ENCODE peak calls at places on chromosomes 3 and 15, in four cellular contexts. One of them, this sample, is unnamed.

GRCh38 chr3:109806929-109807328 is 469.6 kb upstream of the DPPA4 start:
- DNase-seq in GM12878: no peak
- DNase-seq in K562: peak
- DNase-seq in GM12891: no peak
- DNase-seq in this sample: peak

GRCh38 chr15:66498501-66499386 is 1.2 kb upstream of the SNAPC5 start:
- DNase-seq in GM12878: no peak
- DNase-seq in K562: peak
- DNase-seq in GM12891: no peak
- DNase-seq in this sample: no peak

GRCh38 chr3:46849686-46850467 is 13.4 kb downstream of the MYL3 start:
- DNase-seq in GM12878: no peak
- DNase-seq in K562: no peak
- DNase-seq in GM12891: no peak
- DNase-seq in this sample: no peak

GRCh38 chr15:85854345-85855097 is 59.8 kb upstream of the KLHL25 start:
- DNase-seq in GM12878: no peak
- DNase-seq in K562: peak
- DNase-seq in GM12891: peak
- DNase-seq in this sample: peak

GRCh38 chr3:191331443-191331842 is 1.1 kb upstream of the UTS2B start:
- DNase-seq in GM12878: no peak
- DNase-seq in K562: no peak
- DNase-seq in GM12891: no peak
- DNase-seq in this sample: no peak

GRCh38 chr3:11845661-11846060 is 1.0 kb downstream of the TAMM41 start:
- DNase-seq in GM12878: no peak
- DNase-seq in K562: peak
- DNase-seq in GM12891: no peak
- DNase-seq in this sample: no peak

GRCh38 chr3:47871389-47871788 is 68.5 kb downstream of the DHX30 start:
- DNase-seq in GM12878: no peak
- DNase-seq in K562: peak
- DNase-seq in GM12891: no peak
- DNase-seq in this sample: no peak

GRCh38 chr3:117443014-117443413 is 733.4 kb downstream of the TUSC7 start:
- DNase-seq in GM12878: no peak
- DNase-seq in K562: no peak
- DNase-seq in GM12891: no peak
- DNase-seq in this sample: no peak

GRCh38 chr15:52329980-52330379 is 34.4 kb upstream of the MYO5C start:
- DNase-seq in GM12878: no peak
- DNase-seq in K562: no peak
- DNase-seq in GM12891: no peak
- DNase-seq in this sample: no peak

GRCh38 chr15:90024406-90024805 is 23.3 kb downstream of the ZNF710 start:
- DNase-seq in GM12878: no peak
- DNase-seq in K562: no peak
- DNase-seq in GM12891: no peak
- DNase-seq in this sample: no peak

GRCh38 chr15:59197459-59197858 is 9.2 kb upstream of the LDHAL6B start:
- DNase-seq in GM12878: no peak
- DNase-seq in K562: no peak
- DNase-seq in GM12891: no peak
- DNase-seq in this sample: no peak

GRCh38 chr15:68819451-68820204 is 1.1 kb downstream of the ANP32A start:
- DNase-seq in GM12878: no peak
- DNase-seq in K562: peak
- DNase-seq in GM12891: no peak
- DNase-seq in this sample: no peak

GRCh38 chr15:93703092-93703785 is 528.1 kb upstream of the MCTP2 start:
- DNase-seq in GM12878: no peak
- DNase-seq in K562: no peak
- DNase-seq in GM12891: no peak
- DNase-seq in this sample: no peak

GRCh38 chr15:84914351-84914750 is 29.9 kb downstream of the SLC28A1 start:
- DNase-seq in GM12878: no peak
- DNase-seq in K562: no peak
- DNase-seq in GM12891: no peak
- DNase-seq in this sample: no peak

GRCh38 chr3:46924921-46925584 is 47.5 kb downstream of the PTH1R start:
- DNase-seq in GM12878: no peak
- DNase-seq in K562: no peak
- DNase-seq in GM12891: no peak
- DNase-seq in this sample: no peak

GRCh38 chr15:51283026-51283425 is 55.4 kb downstream of the CYP19A1 start:
- DNase-seq in GM12878: peak
- DNase-seq in K562: no peak
- DNase-seq in GM12891: no peak
- DNase-seq in this sample: no peak

GRCh38 chr3:126180477-126181397 is at the start of gene ALDH1L1:
- DNase-seq in GM12878: no peak
- DNase-seq in K562: no peak
- DNase-seq in GM12891: no peak
- DNase-seq in this sample: no peak

GRCh38 chr15:96331942-96332853 is 1.7 kb downstream of the NR2F2 start:
- DNase-seq in GM12878: no peak
- DNase-seq in K562: peak
- DNase-seq in GM12891: no peak
- DNase-seq in this sample: peak

GRCh38 chr3:73520931-73521461 is 103.7 kb downstream of the PDZRN3 start:
- DNase-seq in GM12878: no peak
- DNase-seq in K562: no peak
- DNase-seq in GM12891: no peak
- DNase-seq in this sample: no peak

GRCh38 chr3:49006591-49007067 is 562 bp upstream of the WDR6 start:
- DNase-seq in GM12878: no peak
- DNase-seq in K562: no peak
- DNase-seq in GM12891: no peak
- DNase-seq in this sample: no peak

GRCh38 chr3:46970391-46971091 is 6.0 kb downstream of the CCDC12 start:
- DNase-seq in GM12878: no peak
- DNase-seq in K562: peak
- DNase-seq in GM12891: no peak
- DNase-seq in this sample: no peak

GRCh38 chr3:37249717-37250116 is 75.3 kb upstream of the LRRFIP2 start:
- DNase-seq in GM12878: no peak
- DNase-seq in K562: no peak
- DNase-seq in GM12891: no peak
- DNase-seq in this sample: no peak

GRCh38 chr15:65791335-65792129 is 561 bp downstream of the DENND4A start:
- DNase-seq in GM12878: no peak
- DNase-seq in K562: peak
- DNase-seq in GM12891: peak
- DNase-seq in this sample: peak

GRCh38 chr3:187130346-187131066 is 8.8 kb downstream of the RPL39L start:
- DNase-seq in GM12878: no peak
- DNase-seq in K562: no peak
- DNase-seq in GM12891: no peak
- DNase-seq in this sample: no peak

GRCh38 chr3:115397433-115397832 is 225.9 kb upstream of the GAP43 start:
- DNase-seq in GM12878: no peak
- DNase-seq in K562: no peak
- DNase-seq in GM12891: no peak
- DNase-seq in this sample: no peak

GRCh38 chr3:186717039-186717457 is at the start of gene KNG1:
- DNase-seq in GM12878: no peak
- DNase-seq in K562: no peak
- DNase-seq in GM12891: no peak
- DNase-seq in this sample: no peak

GRCh38 chr3:42658771-42659390 is 5.4 kb downstream of the ZBTB47 start:
- DNase-seq in GM12878: no peak
- DNase-seq in K562: no peak
- DNase-seq in GM12891: no peak
- DNase-seq in this sample: peak

GRCh38 chr15:72774696-72775383 is 8.7 kb downstream of the ADPGK start:
- DNase-seq in GM12878: no peak
- DNase-seq in K562: no peak
- DNase-seq in GM12891: no peak
- DNase-seq in this sample: no peak

GRCh38 chr3:77319711-77320110 is 279.8 kb downstream of the ROBO2 start:
- DNase-seq in GM12878: no peak
- DNase-seq in K562: peak
- DNase-seq in GM12891: no peak
- DNase-seq in this sample: no peak

GRCh38 chr3:15805756-15806266 is 8.0 kb upstream of the ANKRD28 start:
- DNase-seq in GM12878: peak
- DNase-seq in K562: peak
- DNase-seq in GM12891: no peak
- DNase-seq in this sample: peak

GRCh38 chr3:112512320-112512719 is 13.0 kb upstream of the BTLA start:
- DNase-seq in GM12878: no peak
- DNase-seq in K562: no peak
- DNase-seq in GM12891: no peak
- DNase-seq in this sample: no peak

DNA sequence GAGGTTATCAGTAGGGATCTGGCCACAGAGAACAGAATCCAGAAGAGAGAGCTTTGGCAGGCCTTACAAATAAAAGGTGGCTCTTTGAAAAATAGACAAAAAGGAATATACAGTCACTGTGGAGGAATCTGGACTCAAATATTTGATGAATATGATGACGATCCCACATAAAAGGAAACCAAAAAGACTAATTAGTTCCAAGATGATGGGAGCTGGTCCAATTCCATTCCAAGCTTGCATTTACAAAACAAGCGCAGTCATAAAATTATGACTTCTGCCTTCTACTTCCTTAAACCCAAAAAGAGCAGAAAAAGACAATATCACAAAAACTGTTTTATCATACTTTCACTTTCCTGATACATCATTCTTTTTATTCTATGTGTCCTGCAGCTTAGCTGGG is 285.8 kb downstream of the DIPK2A start:
- DNase-seq in GM12878: no peak
- DNase-seq in K562: no peak
- DNase-seq in GM12891: no peak
- DNase-seq in this sample: no peak
- TF ChIP-seq SPI1 in GM12878: no peak
- TF ChIP-seq SPI1 in K562: no peak
- TF ChIP-seq SPI1 in GM12891: no peak
- TF ChIP-seq SPI1 in this sample: no peak

DNA sequence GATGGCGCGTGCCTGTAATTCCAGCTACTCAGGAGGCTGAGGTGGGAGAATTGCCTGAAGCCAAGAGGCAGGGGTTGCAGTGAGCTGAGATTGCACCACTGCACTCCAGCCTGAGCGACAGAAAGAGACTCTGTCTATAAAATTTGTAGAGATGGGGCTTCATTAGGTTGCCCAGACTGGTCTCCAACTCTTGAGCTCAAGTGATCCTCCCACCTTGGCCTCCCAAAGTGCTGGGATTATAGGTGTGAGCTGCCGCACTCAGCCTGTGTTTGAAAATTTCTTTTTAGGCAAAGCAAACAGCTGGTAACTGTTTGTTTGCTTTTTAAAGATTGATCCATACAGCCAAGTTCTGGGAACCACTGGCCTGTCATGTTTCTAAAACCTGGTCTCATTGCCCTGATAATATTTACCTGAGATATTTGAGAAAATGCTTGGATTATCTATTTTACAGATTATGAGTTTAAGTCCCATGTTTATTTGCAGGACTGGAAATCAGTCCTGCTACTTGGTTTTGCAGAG is 64.2 kb upstream of the LMOD3 start:
- DNase-seq in GM12878: no peak
- DNase-seq in K562: no peak
- DNase-seq in GM12891: no peak
- DNase-seq in this sample: no peak
- TF ChIP-seq SPI1 in GM12878: no peak
- TF ChIP-seq SPI1 in K562: no peak
- TF ChIP-seq SPI1 in GM12891: no peak
- TF ChIP-seq SPI1 in this sample: no peak

DNA sequence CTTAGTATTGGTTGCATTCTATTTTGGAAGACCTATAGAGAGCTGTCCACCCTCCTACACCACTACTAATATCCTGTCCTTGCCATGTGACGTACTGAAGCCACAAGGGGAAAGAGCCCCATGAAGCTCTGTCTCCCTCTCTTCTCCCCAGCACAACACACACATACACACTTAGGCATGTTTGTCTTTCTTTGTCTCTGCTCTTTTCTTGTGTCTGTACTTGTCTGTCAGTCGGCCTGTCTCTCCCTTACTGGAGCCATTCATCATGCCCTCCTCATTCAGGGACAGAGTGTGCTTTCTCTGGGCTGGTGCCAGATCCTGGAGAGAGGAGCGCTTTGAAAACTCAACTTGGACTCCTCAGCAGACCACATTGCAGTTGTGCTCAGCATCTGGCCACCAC is 47.6 kb downstream of the PSMD6 start:
- DNase-seq in GM12878: no peak
- DNase-seq in K562: no peak
- DNase-seq in GM12891: no peak
- DNase-seq in this sample: no peak
- TF ChIP-seq SPI1 in GM12878: no peak
- TF ChIP-seq SPI1 in K562: no peak
- TF ChIP-seq SPI1 in GM12891: no peak
- TF ChIP-seq SPI1 in this sample: no peak

GRCh38 chr3:184604956-184605290 is 43.3 kb downstream of the EPHB3 start:
- DNase-seq in GM12878: no peak
- DNase-seq in K562: no peak
- DNase-seq in GM12891: no peak
- DNase-seq in this sample: no peak

GRCh38 chr3:184602406-184603155 is 41.0 kb downstream of the EPHB3 start:
- DNase-seq in GM12878: no peak
- DNase-seq in K562: no peak
- DNase-seq in GM12891: no peak
- DNase-seq in this sample: no peak

GRCh38 chr3:184604039-184604955 is 42.7 kb downstream of the EPHB3 start:
- DNase-seq in GM12878: no peak
- DNase-seq in K562: no peak
- DNase-seq in GM12891: no peak
- DNase-seq in this sample: no peak

GRCh38 chr3:184601576-184602405 is 40.2 kb downstream of the EPHB3 start:
- DNase-seq in GM12878: no peak
- DNase-seq in K562: no peak
- DNase-seq in GM12891: no peak
- DNase-seq in this sample: no peak

GRCh38 chr3:184603156-184604030 is 41.8 kb downstream of the EPHB3 start:
- DNase-seq in GM12878: no peak
- DNase-seq in K562: no peak
- DNase-seq in GM12891: no peak
- DNase-seq in this sample: no peak
- TF ChIP-seq SPI1 in GM12878: no peak
- TF ChIP-seq SPI1 in K562: no peak
- TF ChIP-seq SPI1 in GM12891: no peak
- TF ChIP-seq SPI1 in this sample: no peak